ENCODE peak calls at places on chromosome 10, in nine cellular contexts. One of them, this sample, is unnamed.

GRCh38 chr10:73207883-73208282 is 39.2 kb downstream of the DNAJC9 start:
- DNase-seq in HCT116: no peak
- DNase-seq in body of pancreas: no peak
- DNase-seq in right lobe of liver: no peak
- DNase-seq in esophagus squamous epithelium: no peak
- DNase-seq in IMR-90: no peak
- DNase-seq in suprapubic skin: no peak
- DNase-seq in tibial nerve: no peak
- DNase-seq in heart left ventricle: no peak
- DNase-seq in this sample: no peak

GRCh38 chr10:10320981-10321380 is 696.7 kb upstream of the CELF2 start:
- DNase-seq in HCT116: no peak
- DNase-seq in tibial nerve: no peak
- DNase-seq in body of pancreas: no peak
- DNase-seq in suprapubic skin: no peak
- DNase-seq in IMR-90: peak
- DNase-seq in right lobe of liver: no peak
- DNase-seq in esophagus squamous epithelium: no peak
- DNase-seq in heart left ventricle: no peak
- DNase-seq in this sample: no peak

GRCh38 chr10:63491558-63492316 is 26.0 kb upstream of the JMJD1C start:
- DNase-seq in tibial nerve: peak
- DNase-seq in esophagus squamous epithelium: no peak
- DNase-seq in IMR-90: peak
- DNase-seq in body of pancreas: no peak
- DNase-seq in heart left ventricle: no peak
- DNase-seq in suprapubic skin: no peak
- DNase-seq in HCT116: no peak
- DNase-seq in right lobe of liver: no peak
- DNase-seq in this sample: no peak

GRCh38 chr10:89391882-89392756 is at the start of gene IFIT1:
- DNase-seq in IMR-90: peak
- DNase-seq in body of pancreas: peak
- DNase-seq in suprapubic skin: no peak
- DNase-seq in HCT116: peak
- DNase-seq in tibial nerve: peak
- DNase-seq in right lobe of liver: peak
- DNase-seq in heart left ventricle: peak
- DNase-seq in esophagus squamous epithelium: no peak
- DNase-seq in this sample: peak

GRCh38 chr10:14421941-14422340 is 91.2 kb upstream of the FRMD4A start:
- DNase-seq in HCT116: no peak
- DNase-seq in body of pancreas: no peak
- DNase-seq in suprapubic skin: no peak
- DNase-seq in IMR-90: no peak
- DNase-seq in esophagus squamous epithelium: no peak
- DNase-seq in right lobe of liver: no peak
- DNase-seq in heart left ventricle: no peak
- DNase-seq in tibial nerve: no peak
- DNase-seq in this sample: no peak

GRCh38 chr10:3972460-3973366 is 187.7 kb upstream of the KLF6 start:
- DNase-seq in suprapubic skin: no peak
- DNase-seq in IMR-90: no peak
- DNase-seq in esophagus squamous epithelium: no peak
- DNase-seq in body of pancreas: no peak
- DNase-seq in right lobe of liver: no peak
- DNase-seq in heart left ventricle: no peak
- DNase-seq in tibial nerve: no peak
- DNase-seq in HCT116: no peak
- DNase-seq in this sample: peak

GRCh38 chr10:52215745-52216361 is 98.2 kb upstream of the DKK1 start:
- DNase-seq in IMR-90: peak
- DNase-seq in heart left ventricle: peak
- DNase-seq in HCT116: peak
- DNase-seq in tibial nerve: peak
- DNase-seq in esophagus squamous epithelium: no peak
- DNase-seq in body of pancreas: peak
- DNase-seq in right lobe of liver: peak
- DNase-seq in suprapubic skin: no peak
- DNase-seq in this sample: no peak

GRCh38 chr10:49741108-49741995 is 20.8 kb downstream of the OGDHL start:
- DNase-seq in heart left ventricle: no peak
- DNase-seq in body of pancreas: no peak
- DNase-seq in esophagus squamous epithelium: no peak
- DNase-seq in IMR-90: no peak
- DNase-seq in right lobe of liver: no peak
- DNase-seq in HCT116: no peak
- DNase-seq in suprapubic skin: no peak
- DNase-seq in tibial nerve: no peak
- DNase-seq in this sample: peak

GRCh38 chr10:72276421-72277339 is 3.0 kb downstream of the DDIT4 start:
- DNase-seq in heart left ventricle: no peak
- DNase-seq in IMR-90: peak
- DNase-seq in esophagus squamous epithelium: no peak
- DNase-seq in right lobe of liver: peak
- DNase-seq in tibial nerve: no peak
- DNase-seq in body of pancreas: peak
- DNase-seq in HCT116: peak
- DNase-seq in suprapubic skin: no peak
- DNase-seq in this sample: no peak

GRCh38 chr10:14185501-14186045 is 145.2 kb downstream of the FRMD4A start:
- DNase-seq in tibial nerve: no peak
- DNase-seq in right lobe of liver: no peak
- DNase-seq in IMR-90: peak
- DNase-seq in suprapubic skin: no peak
- DNase-seq in body of pancreas: no peak
- DNase-seq in HCT116: peak
- DNase-seq in esophagus squamous epithelium: no peak
- DNase-seq in heart left ventricle: no peak
- DNase-seq in this sample: no peak

GRCh38 chr10:70748801-70749573 is 36.2 kb downstream of the TBATA start:
- DNase-seq in heart left ventricle: no peak
- DNase-seq in HCT116: no peak
- DNase-seq in body of pancreas: no peak
- DNase-seq in IMR-90: no peak
- DNase-seq in tibial nerve: no peak
- DNase-seq in right lobe of liver: no peak
- DNase-seq in suprapubic skin: no peak
- DNase-seq in esophagus squamous epithelium: no peak
- DNase-seq in this sample: no peak

GRCh38 chr10:93438796-93439253 is 43.3 kb downstream of the MYOF start:
- DNase-seq in right lobe of liver: no peak
- DNase-seq in HCT116: peak
- DNase-seq in body of pancreas: peak
- DNase-seq in suprapubic skin: no peak
- DNase-seq in esophagus squamous epithelium: no peak
- DNase-seq in tibial nerve: no peak
- DNase-seq in heart left ventricle: no peak
- DNase-seq in IMR-90: no peak
- DNase-seq in this sample: no peak

GRCh38 chr10:30219977-30220751 is 128.9 kb downstream of the MTPAP start:
- DNase-seq in tibial nerve: peak
- DNase-seq in heart left ventricle: no peak
- DNase-seq in suprapubic skin: no peak
- DNase-seq in body of pancreas: no peak
- DNase-seq in esophagus squamous epithelium: no peak
- DNase-seq in IMR-90: peak
- DNase-seq in right lobe of liver: no peak
- DNase-seq in HCT116: no peak
- DNase-seq in this sample: peak

GRCh38 chr10:126391162-126391880 is 3.0 kb upstream of the ADAM12 start:
- DNase-seq in right lobe of liver: no peak
- DNase-seq in IMR-90: peak
- DNase-seq in tibial nerve: no peak
- DNase-seq in body of pancreas: no peak
- DNase-seq in HCT116: no peak
- DNase-seq in esophagus squamous epithelium: no peak
- DNase-seq in heart left ventricle: no peak
- DNase-seq in suprapubic skin: no peak
- DNase-seq in this sample: peak

GRCh38 chr10:48762104-48763042 is 77.7 kb downstream of the WDFY4 start:
- DNase-seq in tibial nerve: peak
- DNase-seq in heart left ventricle: no peak
- DNase-seq in HCT116: no peak
- DNase-seq in IMR-90: no peak
- DNase-seq in body of pancreas: no peak
- DNase-seq in right lobe of liver: no peak
- DNase-seq in suprapubic skin: no peak
- DNase-seq in esophagus squamous epithelium: no peak
- DNase-seq in this sample: peak

GRCh38 chr10:22712959-22713852 is 1.2 kb downstream of the PIP4K2A start:
- DNase-seq in HCT116: no peak
- DNase-seq in body of pancreas: peak
- DNase-seq in heart left ventricle: peak
- DNase-seq in tibial nerve: peak
- DNase-seq in esophagus squamous epithelium: no peak
- DNase-seq in suprapubic skin: no peak
- DNase-seq in right lobe of liver: peak
- DNase-seq in IMR-90: peak
- DNase-seq in this sample: no peak

GRCh38 chr10:89001024-89001423 is 10.4 kb downstream of the FAS start:
- DNase-seq in suprapubic skin: no peak
- DNase-seq in body of pancreas: no peak
- DNase-seq in heart left ventricle: no peak
- DNase-seq in HCT116: no peak
- DNase-seq in IMR-90: no peak
- DNase-seq in right lobe of liver: no peak
- DNase-seq in esophagus squamous epithelium: no peak
- DNase-seq in tibial nerve: no peak
- DNase-seq in this sample: no peak

DNA sequence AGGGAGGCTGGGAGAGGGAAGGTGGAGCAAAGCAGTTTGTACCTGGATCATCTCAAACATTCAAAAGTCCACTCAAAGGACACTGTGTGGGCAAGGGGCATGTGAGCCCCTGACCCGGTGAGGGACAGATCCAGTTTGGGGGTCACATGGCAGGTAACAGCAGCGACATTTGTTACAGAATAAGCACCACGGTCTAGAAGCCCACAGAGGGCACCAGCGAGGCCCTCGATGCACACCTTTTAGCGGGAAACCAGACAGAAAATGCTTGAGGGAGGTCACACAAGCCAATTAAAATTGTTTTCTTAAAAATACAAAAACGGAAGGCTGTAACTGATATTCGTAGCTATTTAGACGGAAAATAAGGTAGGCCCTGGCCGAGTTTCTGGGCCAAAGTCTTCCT is 144.4 kb downstream of the ZMYND11 start:
- DNase-seq in body of pancreas: no peak
- DNase-seq in HCT116: no peak
- DNase-seq in esophagus squamous epithelium: no peak
- DNase-seq in IMR-90: no peak
- DNase-seq in heart left ventricle: no peak
- DNase-seq in suprapubic skin: no peak
- DNase-seq in right lobe of liver: no peak
- DNase-seq in tibial nerve: no peak
- DNase-seq in this sample: no peak
- TF ChIP-seq CTCF in body of pancreas: no peak
- TF ChIP-seq CTCF in HCT116: peak
- TF ChIP-seq CTCF in esophagus squamous epithelium: no peak
- TF ChIP-seq CTCF in IMR-90: no peak
- TF ChIP-seq CTCF in heart left ventricle: no peak
- TF ChIP-seq CTCF in suprapubic skin: no peak
- TF ChIP-seq CTCF in right lobe of liver: no peak
- TF ChIP-seq CTCF in tibial nerve: no peak
- TF ChIP-seq CTCF in this sample: no peak

DNA sequence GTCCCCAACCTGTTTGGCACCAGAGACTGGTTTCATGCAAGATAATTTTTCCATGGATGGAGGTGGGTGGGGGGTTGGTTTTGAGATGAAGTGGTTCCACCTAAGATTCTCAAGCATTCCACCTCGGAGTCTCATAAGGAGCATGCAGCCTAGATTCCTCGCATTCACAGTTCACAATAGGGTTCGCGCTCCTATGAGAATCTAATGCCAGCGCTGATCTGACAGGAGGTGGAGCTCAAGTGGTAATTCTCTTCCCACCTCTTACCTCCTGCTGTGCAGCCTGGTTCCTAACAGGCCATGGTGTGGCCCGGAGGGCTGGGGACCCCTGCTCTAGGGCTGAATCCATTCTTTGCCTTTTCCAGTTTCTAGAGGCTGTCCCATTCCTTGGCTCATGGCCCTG is 19.1 kb upstream of the CDK1 start:
- DNase-seq in HCT116: no peak
- DNase-seq in tibial nerve: no peak
- DNase-seq in suprapubic skin: no peak
- DNase-seq in body of pancreas: no peak
- DNase-seq in IMR-90: no peak
- DNase-seq in right lobe of liver: no peak
- DNase-seq in heart left ventricle: no peak
- DNase-seq in esophagus squamous epithelium: no peak
- DNase-seq in this sample: no peak
- H3K27ac ChIP-seq in HCT116: no peak
- H3K27ac ChIP-seq in tibial nerve: no peak
- H3K27ac ChIP-seq in suprapubic skin: no peak
- H3K27ac ChIP-seq in body of pancreas: no peak
- H3K27ac ChIP-seq in IMR-90: no peak
- H3K27ac ChIP-seq in right lobe of liver: no peak
- H3K27ac ChIP-seq in heart left ventricle: no peak
- H3K27ac ChIP-seq in esophagus squamous epithelium: no peak
- H3K27ac ChIP-seq in this sample: no peak

DNA sequence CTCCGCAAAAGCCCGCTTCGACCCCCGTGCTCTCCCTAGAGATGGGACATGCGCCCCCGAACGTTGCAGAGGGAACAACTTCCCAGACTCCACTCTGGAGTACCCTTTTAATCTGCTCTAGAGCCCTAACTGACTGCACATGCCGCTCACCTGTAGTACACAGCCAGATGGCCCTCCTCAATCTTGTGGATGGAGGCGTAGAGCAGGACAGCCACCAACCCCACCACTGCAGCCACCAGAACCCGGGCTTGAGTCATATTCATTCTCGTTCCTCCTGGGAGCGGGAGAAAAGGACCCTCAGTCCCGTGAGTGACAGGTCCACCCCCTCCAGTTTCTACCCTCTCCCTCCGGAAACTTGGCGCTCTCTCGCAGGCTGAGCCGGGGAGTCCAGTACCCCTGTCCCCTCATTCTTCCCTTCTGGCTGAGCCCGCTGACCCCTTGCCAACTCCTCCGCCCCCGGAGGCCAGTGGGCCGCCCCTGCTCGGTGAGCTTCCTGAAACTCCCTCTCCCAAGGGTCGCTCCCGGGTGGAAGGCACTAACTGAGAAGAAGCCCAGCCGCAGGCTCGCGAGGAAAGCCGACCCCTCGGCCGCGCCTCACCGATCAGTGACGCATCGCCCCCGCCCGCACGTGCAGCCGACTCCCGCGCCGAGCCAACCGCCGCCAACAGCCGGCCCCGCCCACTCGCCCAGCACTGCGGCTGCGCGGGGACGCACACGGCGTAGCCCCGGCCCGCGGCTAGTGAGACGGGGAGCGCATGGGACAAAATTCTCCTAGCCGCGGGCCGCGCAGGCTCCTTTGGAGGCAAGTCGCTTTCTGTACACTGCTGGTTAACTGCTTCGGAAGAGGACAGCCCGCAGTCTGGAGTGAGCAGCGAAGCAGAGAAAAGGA is at the start of gene ERLIN1:
- DNase-seq in IMR-90: peak
- DNase-seq in right lobe of liver: peak
- DNase-seq in suprapubic skin: peak
- DNase-seq in body of pancreas: peak
- DNase-seq in esophagus squamous epithelium: peak
- DNase-seq in heart left ventricle: peak
- DNase-seq in tibial nerve: peak
- DNase-seq in HCT116: peak
- DNase-seq in this sample: peak
- TF ChIP-seq POLR2A in IMR-90: peak
- TF ChIP-seq POLR2A in right lobe of liver: peak
- TF ChIP-seq POLR2A in suprapubic skin: no peak
- TF ChIP-seq POLR2A in body of pancreas: peak
- TF ChIP-seq POLR2A in esophagus squamous epithelium: peak
- TF ChIP-seq POLR2A in heart left ventricle: no peak
- TF ChIP-seq POLR2A in tibial nerve: peak
- TF ChIP-seq POLR2A in HCT116: peak
- TF ChIP-seq POLR2A in this sample: peak

GRCh38 chr10:55629792-55630490 is 731.1 kb downstream of the ZWINT start:
- DNase-seq in body of pancreas: peak
- DNase-seq in suprapubic skin: peak
- DNase-seq in esophagus squamous epithelium: no peak
- DNase-seq in IMR-90: peak
- DNase-seq in heart left ventricle: peak
- DNase-seq in right lobe of liver: no peak
- DNase-seq in tibial nerve: no peak
- DNase-seq in HCT116: no peak
- DNase-seq in this sample: no peak
- TF ChIP-seq CTCF in body of pancreas: peak
- TF ChIP-seq CTCF in suprapubic skin: peak
- TF ChIP-seq CTCF in esophagus squamous epithelium: no peak
- TF ChIP-seq CTCF in IMR-90: peak
- TF ChIP-seq CTCF in heart left ventricle: peak
- TF ChIP-seq CTCF in right lobe of liver: peak
- TF ChIP-seq CTCF in tibial nerve: no peak
- TF ChIP-seq CTCF in HCT116: no peak
- TF ChIP-seq CTCF in this sample: no peak